ENCODE peak calls at places on chromosomes 7 and 10, in eight cellular contexts. C is Caco-2; L is CD4-positive, CD25-positive, alpha-beta regulatory T cell; D is OCI-M1; Y is left cardiac atrium; A is T-helper 9 cell; K is stimulated activated CD4-positive, alpha-beta T cell treated with anti-CD3 and anti-CD28 coated beads, TNF-alpha, amount 100 ng/mL, for 1 hour; S is nephron progenitor cell. V is an unnamed sample.

GRCh38 chr7:3201306-3201705 is 99.7 kb upstream of the SDK1 start:
- DNase-seq in D (no peak), Y (no peak), A (no peak), L (no peak), S (no peak), C (no peak), K (no peak), V (no peak)

GRCh38 chr7:34471844-34472243 is 186.2 kb upstream of the NPSR1 start:
- DNase-seq in Y (no peak), S (no peak), D (no peak), K (no peak), L (no peak), A (no peak), C (no peak), V (no peak)

GRCh38 chr10:31731711-31732110 is 196.9 kb downstream of the ARHGAP12 start:
- DNase-seq in L (no peak), K (no peak), D (no peak), S (no peak), Y (no peak), C (no peak), A (no peak), V (no peak)

GRCh38 chr10:84499846-84500245 is 171.5 kb downstream of the CCSER2 start:
- DNase-seq in C (no peak), K (no peak), D (no peak), A (no peak), S (no peak), L (no peak), Y (no peak), V (no peak)

GRCh38 chr7:150968698-150969482 is 9.2 kb downstream of the KCNH2 start:
- DNase-seq in K (no peak), A (no peak), D (peak), L (no peak), Y (no peak), C (no peak), S (no peak), V (no peak)

GRCh38 chr10:78471326-78471722 is 437.7 kb downstream of the RPS24 start:
- DNase-seq in C (no peak), S (no peak), A (no peak), K (no peak), L (no peak), Y (no peak), D (no peak), V (no peak)

GRCh38 chr10:29974773-29975172 is 84.6 kb downstream of the JCAD start:
- DNase-seq in S (no peak), K (no peak), A (no peak), L (no peak), C (no peak), Y (no peak), D (no peak), V (no peak)

GRCh38 chr7:153886121-153886505 is 166.1 kb upstream of the DPP6 start:
- DNase-seq in D (no peak), Y (no peak), C (no peak), S (peak), A (no peak), L (no peak), K (no peak), V (no peak)

GRCh38 chr10:16519250-16519907 is 2.3 kb downstream of the C1QL3 start:
- DNase-seq in C (no peak), S (peak), K (no peak), Y (no peak), L (no peak), D (no peak), A (no peak), V (no peak)

GRCh38 chr7:100430450-100431285 is 1.0 kb downstream of the MEPCE start:
- DNase-seq in Y (peak), A (no peak), L (peak), C (no peak), K (peak), D (no peak), S (no peak), V (no peak)

V was measured in T-helper 2 cell.